ENCODE peak calls at places on chromosomes 7 and 10, in seven cellular contexts. R, O, G, X, V, S and E are unnamed samples.

GRCh38 chr10:32379314-32379949 is 32.5 kb upstream of the EPC1 start:
- DNase-seq in R (no peak), O (no peak), G (no peak), X (peak), V (peak), S (peak), E (no peak)

GRCh38 chr7:138538518-138538917 is 78.5 kb downstream of the TRIM24 start:
- DNase-seq in R (peak), O (no peak), G (no peak), X (no peak), V (no peak), S (no peak), E (no peak)

GRCh38 chr7:38492010-38492409 is 139.2 kb downstream of the AMPH start:
- DNase-seq in R (no peak), O (no peak), G (no peak), X (no peak), V (no peak), S (peak), E (no peak)

GRCh38 chr7:141072548-141073172 is 1.2 kb upstream of the TMEM178B start:
- DNase-seq in R (peak), O (peak), G (peak), X (peak), V (peak), S (peak), E (no peak)

GRCh38 chr10:92517034-92517655 is 56.7 kb downstream of the IDE start:
- DNase-seq in R (peak), O (peak), G (peak), X (peak), V (peak), S (peak), E (peak)

GRCh38 chr7:36475371-36475770 is 85.7 kb downstream of the ANLN start:
- DNase-seq in R (no peak), O (no peak), G (no peak), X (no peak), V (no peak), S (no peak), E (no peak)

GRCh38 chr7:1231214-1232102 is 1.2 kb upstream of the UNCX start:
- DNase-seq in R (no peak), O (no peak), G (no peak), X (no peak), V (peak), S (peak), E (no peak)

GRCh38 chr10:42753507-42754154 is 29.0 kb upstream of the BMS1 start:
- DNase-seq in R (no peak), O (no peak), G (no peak), X (no peak), V (no peak), S (peak), E (no peak)

GRCh38 chr7:73567701-73568685 is 10.4 kb downstream of the TBL2 start:
- DNase-seq in R (no peak), O (no peak), G (no peak), X (no peak), V (no peak), S (no peak), E (no peak)

GRCh38 chr7:93955304-93955703 is 33.8 kb downstream of the GNG11 start:
- DNase-seq in R (no peak), O (no peak), G (no peak), X (no peak), V (no peak), S (no peak), E (no peak)
- H3K4me3 ChIP-seq in R (no peak), O (no peak), G (no peak), X (no peak), V (no peak), S (no peak), E (no peak)

DNA sequence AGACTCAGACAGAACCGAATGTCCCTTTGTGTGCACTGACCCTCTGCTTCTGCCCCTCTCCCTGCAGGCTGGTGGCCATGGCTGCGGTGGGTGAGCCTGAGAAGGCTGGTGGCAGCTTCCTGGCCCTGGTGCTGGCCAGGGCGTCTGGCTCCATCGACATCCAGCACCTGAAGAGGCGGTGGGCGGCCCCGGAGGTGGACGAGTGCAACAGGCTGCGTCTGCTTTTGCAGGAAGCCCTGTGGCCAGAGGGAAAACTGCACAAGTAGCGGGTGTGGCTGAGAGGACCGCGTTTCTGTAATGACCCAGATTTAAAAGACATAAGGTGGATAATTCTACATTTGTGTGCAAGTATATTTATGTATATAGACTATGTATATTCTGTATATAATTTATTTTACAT is 89.2 kb downstream of the DYNC2I1 start:
- DNase-seq in R (no peak), O (no peak), G (no peak), X (no peak), V (no peak), S (no peak), E (no peak)
- TF ChIP-seq CTCF in R (no peak), O (no peak), G (no peak), X (no peak), V (no peak), S (no peak), E (no peak)

DNA sequence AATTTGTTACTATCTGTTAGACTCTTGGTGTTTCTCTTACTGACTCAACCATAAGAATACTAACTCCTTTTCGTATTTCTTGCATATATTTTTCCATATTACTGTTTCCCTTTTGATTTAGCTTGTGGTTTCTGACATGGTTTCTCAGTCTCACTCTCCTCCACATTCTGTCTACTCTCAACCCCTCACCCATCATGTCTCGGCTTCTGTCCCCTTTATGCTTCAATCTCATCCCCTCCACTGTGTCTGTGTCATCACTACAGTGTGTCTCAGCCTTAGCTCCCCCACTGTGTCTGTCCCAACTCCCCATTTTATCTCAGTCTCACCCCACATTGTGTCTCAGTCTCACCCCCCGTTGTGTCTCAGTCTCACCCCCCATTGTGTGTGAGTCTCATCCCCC is 126.9 kb downstream of the VIPR2 start:
- DNase-seq in R (no peak), O (no peak), G (no peak), X (no peak), V (no peak), S (no peak), E (no peak)
- H3K4me3 ChIP-seq in R (no peak), O (no peak), G (no peak), X (no peak), V (no peak), S (no peak), E (no peak)

DNA sequence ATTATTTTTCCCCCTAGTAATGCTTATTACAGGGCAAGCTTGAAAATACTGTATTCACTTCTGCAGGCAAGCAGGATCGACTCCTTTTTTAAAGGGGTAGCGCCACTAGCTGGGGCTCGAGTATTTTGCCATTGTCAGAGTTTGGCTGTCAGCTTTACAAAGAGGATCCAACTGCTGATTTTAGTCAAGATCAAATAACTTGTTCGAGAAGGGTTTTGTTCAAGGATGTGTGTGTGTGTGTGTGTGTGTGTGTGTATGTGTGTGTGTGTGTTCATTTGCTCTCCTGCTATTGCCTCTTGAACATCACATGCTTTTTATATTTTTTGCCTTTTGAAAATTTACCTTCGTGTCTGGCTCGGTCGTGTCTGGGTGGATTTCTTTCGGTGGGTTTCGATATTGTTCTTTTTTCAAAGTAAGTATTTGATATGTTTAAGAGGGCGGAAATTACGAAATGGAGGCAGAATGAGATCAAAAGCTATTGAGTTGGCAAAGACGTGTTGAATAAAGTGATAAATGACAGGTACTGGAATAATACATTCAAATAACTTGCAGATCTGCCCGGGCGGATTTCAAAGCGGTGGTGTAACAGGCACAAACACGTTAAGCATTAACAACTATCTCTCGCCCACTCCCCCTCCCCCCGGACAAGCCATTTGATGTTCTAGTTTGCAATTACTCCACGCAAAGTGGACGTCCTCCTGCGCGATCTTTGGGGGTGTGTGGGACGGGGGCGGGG is 1.1 kb downstream of the ARID5B start:
- DNase-seq in R (no peak), O (peak), G (peak), X (peak), V (peak), S (peak), E (no peak)
- TF ChIP-seq CTCF in R (peak), O (peak), G (no peak), X (peak), V (peak), S (peak), E (peak)

DNA sequence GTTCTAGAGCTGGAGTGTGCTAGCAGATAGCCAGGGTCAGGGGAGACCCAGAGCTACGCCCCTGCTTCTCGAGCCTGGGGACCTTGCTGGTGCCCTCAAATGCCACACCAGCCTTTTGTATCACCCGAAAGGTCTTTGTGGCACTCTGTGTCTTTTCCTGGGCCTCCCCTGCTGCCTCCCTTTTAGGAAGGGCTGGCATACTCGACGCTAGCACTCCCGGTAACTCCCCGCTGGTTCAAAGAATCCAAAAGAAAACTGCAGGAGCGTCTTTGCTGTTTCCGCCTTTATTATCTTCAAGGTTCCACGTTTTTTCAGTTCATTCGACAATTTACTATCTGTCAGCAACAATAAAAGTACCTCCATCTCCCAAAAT is 36.3 kb downstream of the CTBP2 start:
- DNase-seq in R (no peak), O (no peak), G (no peak), X (no peak), V (no peak), S (no peak), E (no peak)
- H3K4me3 ChIP-seq in R (no peak), O (peak), G (peak), X (no peak), V (no peak), S (no peak), E (no peak)

DNA sequence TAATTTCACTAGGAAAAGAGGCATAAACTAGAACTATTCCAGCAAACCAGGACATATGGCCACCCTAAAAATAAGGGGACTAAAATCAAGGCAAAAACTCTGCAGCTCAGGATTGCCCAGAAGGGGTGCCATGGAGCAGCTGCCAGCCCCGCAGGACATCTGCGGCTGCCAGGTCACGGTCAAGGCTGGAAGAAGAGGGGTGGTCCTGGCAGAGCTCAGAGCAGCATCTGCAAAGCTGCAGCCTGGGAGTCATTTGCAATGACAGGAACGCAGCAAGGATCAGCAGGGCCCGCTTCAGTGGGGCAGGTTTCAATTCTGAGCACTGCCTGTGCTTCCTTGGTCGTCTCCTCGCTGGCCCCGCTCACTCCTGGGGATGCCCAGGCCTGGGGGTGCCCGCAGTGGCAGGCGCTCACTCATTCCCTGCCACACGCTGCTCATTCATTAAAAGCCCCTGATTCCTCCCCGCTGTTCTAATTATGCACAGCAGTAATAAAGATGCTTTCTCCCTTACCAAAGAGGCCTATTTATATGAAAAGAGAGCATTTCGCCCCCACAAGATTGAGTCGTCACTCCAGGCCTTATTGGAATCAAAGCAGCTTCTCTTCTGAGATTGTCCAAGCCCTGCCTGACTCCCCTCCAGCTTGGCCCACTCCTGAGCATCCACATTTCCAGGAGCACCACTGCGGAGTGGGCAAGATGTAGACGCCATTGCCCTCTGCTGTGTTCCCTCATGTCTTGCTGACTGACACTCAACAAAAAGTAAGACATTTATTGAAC is 4.6 kb downstream of the HSPA12A start:
- DNase-seq in R (no peak), O (no peak), G (no peak), X (no peak), V (no peak), S (no peak), E (no peak)
- TF ChIP-seq CTCF in R (peak), O (peak), G (no peak), X (no peak), V (peak), S (peak), E (peak)

DNA sequence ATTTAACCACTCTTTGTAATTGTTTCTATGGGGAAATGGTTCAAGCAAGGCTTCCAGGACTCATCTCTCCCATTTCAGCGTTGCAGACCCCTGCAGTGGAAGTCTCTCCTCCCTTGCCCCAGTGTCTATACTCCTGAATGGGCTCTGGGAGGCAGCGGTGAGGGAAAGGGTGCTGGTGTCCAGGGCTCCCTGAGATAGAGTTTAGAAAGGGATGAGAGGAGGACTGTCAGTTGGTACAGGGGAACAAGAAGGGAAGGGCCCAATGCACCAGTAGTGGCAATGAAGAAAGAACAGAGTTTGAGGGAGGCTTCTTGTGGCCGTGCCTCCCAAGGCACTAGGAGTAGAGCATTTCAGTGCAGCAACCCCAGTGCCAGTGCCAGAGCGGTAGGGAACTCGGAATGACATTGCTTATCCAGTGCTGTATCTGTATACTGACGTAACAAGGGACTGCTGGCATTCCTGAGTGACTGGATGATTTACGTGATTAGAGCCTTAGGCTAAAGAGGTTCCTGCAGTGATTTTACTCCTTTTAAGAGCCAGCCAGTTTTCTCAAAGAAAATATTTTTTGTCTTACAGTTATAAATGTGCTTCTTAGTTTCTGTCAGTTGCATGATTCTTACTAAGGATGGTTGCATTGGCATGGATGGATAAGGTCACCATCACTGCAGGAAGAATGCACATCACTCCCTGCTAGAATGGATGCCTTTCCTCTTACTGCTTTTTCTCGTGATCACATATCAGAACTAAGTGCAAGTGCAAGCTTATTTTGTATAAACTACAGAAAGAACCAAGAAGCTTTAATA is 28.0 kb downstream of the PRPF18 start:
- DNase-seq in R (peak), O (no peak), G (no peak), X (peak), V (peak), S (peak), E (peak)
- H3K4me3 ChIP-seq in R (no peak), O (no peak), G (no peak), X (no peak), V (no peak), S (no peak), E (no peak)

GRCh38 chr10:102781921-102782542 is 38.3 kb downstream of the WBP1L start:
- DNase-seq in R (no peak), O (no peak), G (no peak), X (no peak), V (no peak), S (no peak), E (no peak)

GRCh38 chr10:102785818-102786217 is 42.1 kb downstream of the WBP1L start:
- DNase-seq in R (no peak), O (peak), G (no peak), X (no peak), V (peak), S (no peak), E (no peak)

GRCh38 chr10:102782698-102783540 is 39.2 kb downstream of the WBP1L start:
- DNase-seq in R (peak), O (peak), G (peak), X (peak), V (no peak), S (peak), E (no peak)

GRCh38 chr10:102781089-102781920 is 37.6 kb downstream of the WBP1L start:
- DNase-seq in R (no peak), O (peak), G (no peak), X (no peak), V (peak), S (peak), E (no peak)

GRCh38 chr10:102783541-102783930 is 39.8 kb downstream of the WBP1L start:
- DNase-seq in R (no peak), O (no peak), G (no peak), X (no peak), V (no peak), S (no peak), E (no peak)
- TF ChIP-seq CTCF in R (no peak), O (no peak), G (no peak), X (no peak), V (no peak), S (no peak), E (no peak)